ENCODE peak calls at places on chromosomes 2 and 18, in eight cellular contexts. R is IMR-90, H is fibroblast of lung, J is mesenchymal stem cell, T is HepG2, Y is SK-N-SH, L is endodermal cell, S is astrocyte. D is an unnamed sample.

GRCh38 chr2:72023678-72024390 is 123.8 kb downstream of the CYP26B1 start:
- DNase-seq in R (no peak), S (no peak), T (no peak), H (no peak), L (no peak), Y (no peak), J (no peak), D (no peak)

GRCh38 chr2:162840598-162841246 is 2.2 kb upstream of the KCNH7 start:
- DNase-seq in Y (no peak), L (peak; percentile 94), J (peak; percentile 79), S (peak; percentile 72), R (peak; percentile 38), H (peak; percentile 78), T (peak; percentile 70), D (peak; percentile 69)

GRCh38 chr2:168718622-168719021 is 83.8 kb upstream of the NOSTRIN start:
- DNase-seq in R (no peak), T (no peak), L (no peak), Y (no peak), J (no peak), S (no peak), H (no peak), D (no peak)

GRCh38 chr2:46268196-46268595 is 29.0 kb upstream of the EPAS1 start:
- DNase-seq in Y (no peak), H (peak; percentile 6), T (no peak), L (no peak), S (peak; percentile 7), R (no peak), J (peak; percentile 73), D (no peak)

GRCh38 chr2:126307740-126308139 is 348.2 kb upstream of the GYPC start:
- DNase-seq in J (no peak), T (no peak), S (no peak), L (no peak), H (no peak), Y (no peak), R (no peak), D (no peak)

GRCh38 chr2:198072655-198073054 is 268.3 kb downstream of the PLCL1 start:
- DNase-seq in J (no peak), R (no peak), Y (no peak), S (no peak), T (no peak), H (no peak), L (no peak), D (no peak)

GRCh38 chr18:63140997-63141776 is 178.4 kb downstream of the BCL2 start:
- DNase-seq in Y (no peak), J (no peak), H (no peak), S (no peak), L (no peak), R (no peak), T (no peak), D (peak; percentile 73)

GRCh38 chr2:219661197-219661954 is 33.9 kb downstream of the SLC4A3 start:
- DNase-seq in L (peak; percentile 40), Y (no peak), T (peak; percentile 24), H (peak; percentile 75), R (peak; percentile 45), J (no peak), S (peak; percentile 64), D (no peak)

GRCh38 chr2:54965425-54965824 is 84.8 kb downstream of the RTN4 start:
- DNase-seq in T (no peak), R (no peak), L (no peak), H (no peak), S (no peak), Y (no peak), J (no peak), D (no peak)

GRCh38 chr2:164840930-164841718 is 499 bp downstream of the COBLL1 start:
- DNase-seq in Y (peak; percentile 90), T (peak; percentile 82), L (peak; percentile 93), S (peak; percentile 47), R (peak; percentile 32), J (peak; percentile 80), H (peak; percentile 71), D (peak; percentile 44)

GRCh38 chr2:134411279-134411827 is 157.5 kb downstream of the MGAT5 start:
- DNase-seq in R (no peak), T (no peak), J (no peak), S (no peak), Y (peak; percentile 48), H (no peak), L (no peak), D (peak; percentile 88)

GRCh38 chr18:32771169-32771751 is 1.6 kb downstream of the KLHL14 start:
- DNase-seq in R (no peak), J (peak; percentile 41), Y (peak; percentile 68), H (peak; percentile 18), L (peak; percentile 81), T (peak; percentile 25), S (no peak), D (peak; percentile 75)

GRCh38 chr2:48912110-48912509 is 156.6 kb upstream of the LHCGR start:
- DNase-seq in Y (no peak), L (no peak), S (no peak), H (no peak), T (no peak), R (no peak), J (no peak), D (peak; percentile 47)

GRCh38 chr2:141942006-141942789 is 188.6 kb downstream of the LRP1B start:
- DNase-seq in S (no peak), Y (no peak), R (no peak), J (no peak), L (no peak), H (no peak), T (no peak), D (no peak)

GRCh38 chr2:210224660-210225460 is at the start of gene ACADL:
- DNase-seq in Y (peak; percentile 89), S (peak; percentile 35), J (peak; percentile 17), L (peak; percentile 87), H (peak; percentile 54), R (no peak), T (no peak), D (no peak)

GRCh38 chr2:102200539-102200938 is 13.7 kb downstream of the IL1RL2 start:
- DNase-seq in Y (no peak), R (no peak), L (peak; percentile 54), S (no peak), H (no peak), T (no peak), J (no peak), D (no peak)

GRCh38 chr2:230312638-230313037 is 14.4 kb upstream of the SP140L start:
- DNase-seq in Y (no peak), T (no peak), J (no peak), S (peak; percentile 38), R (peak; percentile 51), H (peak; percentile 58), L (no peak), D (no peak)

GRCh38 chr2:117170897-117171296 is 643.6 kb upstream of the DDX18 start:
- DNase-seq in R (no peak), T (no peak), S (no peak), L (no peak), J (peak; percentile 12), Y (no peak), H (no peak), D (no peak)

GRCh38 chr2:161136696-161137324 is 23.4 kb upstream of the TANK start:
- DNase-seq in R (peak; percentile 69), H (peak; percentile 52), J (peak; percentile 95), T (no peak), S (peak; percentile 41), L (no peak), Y (no peak), D (peak; percentile 94)
- H3K9ac ChIP-seq in R (no peak overlapping the region), H (no peak overlapping the region), J (peak overlapping the region; percentile 71), T (no peak overlapping the region), S (no peak overlapping the region), L (no peak overlapping the region), Y (no peak overlapping the region), D (peak overlapping the region; percentile 71)

DNA sequence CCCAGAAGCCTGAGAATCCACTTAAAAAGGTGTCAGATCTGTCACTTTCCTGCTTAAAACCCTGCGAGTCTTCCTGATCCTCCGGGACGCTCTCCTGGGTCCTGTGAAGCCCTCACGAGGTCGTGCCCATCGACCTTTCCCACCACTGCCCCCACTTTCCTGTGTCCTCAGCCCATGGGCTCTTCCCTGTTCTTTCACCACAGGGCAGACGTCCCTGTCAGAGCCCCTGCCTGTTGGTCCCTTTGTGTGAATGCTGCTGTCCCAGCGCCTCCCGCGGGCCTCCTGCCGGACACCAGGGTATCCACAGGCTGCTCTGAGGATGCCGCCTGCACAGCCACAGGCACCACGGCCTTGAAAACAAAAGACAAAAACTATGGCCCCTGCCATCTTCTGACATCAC is 125.6 kb downstream of the TMEM18 start:
- DNase-seq in J (no peak), L (no peak), H (no peak), R (no peak), Y (peak; percentile 32), T (no peak), S (no peak), D (no peak)
- H3K9me3 ChIP-seq in J (no peaks in the 10 kb centered on the region), L (no peaks in the 10 kb centered on the region), H (no peaks in the 10 kb centered on the region), R (peaks cover 39% of the 10 kb centered on the region), Y (peaks cover 3% of the 10 kb centered on the region), T (no peaks in the 10 kb centered on the region), S (no peaks in the 10 kb centered on the region), D (no peaks in the 10 kb centered on the region)

DNA sequence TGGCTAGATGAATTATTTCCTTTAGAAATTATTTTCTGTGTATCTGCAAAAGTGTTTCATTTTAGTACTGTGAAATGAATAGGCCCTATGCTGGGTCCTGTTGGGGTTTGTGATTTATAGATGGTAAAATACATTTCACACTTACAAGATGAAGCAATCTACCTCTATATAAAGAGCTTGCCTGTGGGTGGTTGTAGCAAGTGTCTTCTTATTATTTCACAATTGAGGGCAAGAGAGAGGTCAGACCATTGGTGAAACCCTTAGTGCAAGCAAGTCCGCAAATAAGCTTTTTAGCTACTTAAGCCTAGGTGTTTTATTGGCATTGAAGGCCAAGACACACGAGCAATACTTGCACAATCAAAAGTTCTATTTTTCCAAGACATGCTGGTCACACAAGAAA is 153.1 kb downstream of the FMNL2 start:
- DNase-seq in H (no peak), T (no peak), R (no peak), L (no peak), J (no peak), S (no peak), Y (no peak), D (no peak)
- H3K4me1 ChIP-seq in H (no peaks in the 10 kb centered on the region), T (peaks cover 94% of the 10 kb centered on the region), R (peaks cover 5% of the 10 kb centered on the region), L (peaks cover 3% of the 10 kb centered on the region), J (peaks cover 7% of the 10 kb centered on the region), S (peaks cover 6% of the 10 kb centered on the region), Y (peaks cover 7% of the 10 kb centered on the region), D (peaks cover 6% of the 10 kb centered on the region)

DNA sequence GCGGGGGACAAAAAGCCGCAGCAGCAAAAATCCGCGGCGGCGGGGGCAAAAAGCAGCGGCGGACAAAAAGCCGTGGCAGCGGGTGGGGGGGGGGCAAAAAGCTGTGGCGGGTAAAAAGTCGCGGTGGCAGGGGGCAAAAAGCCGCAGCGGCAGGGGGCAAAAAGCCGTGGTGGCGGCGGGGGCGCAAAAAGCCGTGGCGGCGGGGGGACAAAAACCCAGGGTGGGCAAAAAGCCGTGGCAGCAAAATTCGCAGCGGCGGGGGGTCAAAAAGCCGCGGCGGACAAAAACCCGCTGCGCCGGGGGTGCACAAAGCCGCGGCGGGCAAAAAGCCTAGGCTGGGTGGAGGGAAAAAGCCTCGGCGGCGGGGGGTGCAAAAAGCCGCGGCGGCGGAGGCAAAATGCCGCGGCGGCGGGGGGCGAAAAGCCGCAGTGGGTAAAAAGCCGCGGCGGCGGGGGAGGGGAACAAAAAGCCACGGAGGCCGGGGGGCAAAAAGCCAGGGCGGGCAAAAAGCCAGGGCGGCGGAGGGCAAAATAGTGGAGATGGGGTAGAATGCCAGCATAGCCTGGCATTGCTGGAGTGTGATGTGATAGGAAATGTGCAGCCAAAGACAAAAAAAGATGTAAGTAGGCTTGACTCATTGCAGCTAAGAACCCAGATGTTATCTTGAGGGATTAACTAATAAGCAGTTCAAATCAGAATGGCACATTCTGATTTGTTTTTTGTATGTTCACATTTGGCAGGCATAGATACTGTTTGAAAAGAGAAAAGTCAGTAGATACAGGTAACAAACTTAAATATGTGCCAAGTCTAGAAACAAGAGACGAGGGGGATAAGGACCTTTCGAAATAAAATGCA is 1076.3 kb downstream of the RPIA start:
- DNase-seq in T (no peak), H (no peak), Y (peak; percentile 8), L (no peak), S (no peak), J (no peak), R (no peak), D (no peak)
- H3K9ac ChIP-seq in T (no peak overlapping the region), H (no peak overlapping the region), Y (no peak overlapping the region), L (no peak overlapping the region), S (no peak overlapping the region), J (no peak overlapping the region), R (no peak overlapping the region), D (no peak overlapping the region)